ENCODE peak calls at places on chromosomes 3 and 15, in four cellular contexts. One of them, this sample, is unnamed. For H3K4me1, the result is how much of the 10 kb centered on the place peaks cover.

GRCh38 chr3:192054881-192055280 is 593.9 kb downstream of the PYDC2 start:
- DNase-seq in HCT116: no peak
- DNase-seq in cardiac muscle cell: no peak
- DNase-seq in left ventricle myocardium inferior: no peak
- DNase-seq in this sample: no peak

GRCh38 chr3:50068134-50068533 is 20.6 kb upstream of the RBM5 start:
- DNase-seq in cardiac muscle cell: no peak
- DNase-seq in left ventricle myocardium inferior: no peak
- DNase-seq in HCT116: no peak
- DNase-seq in this sample: no peak

GRCh38 chr15:77870195-77871065 is 207.1 kb downstream of the TBC1D2B start:
- DNase-seq in left ventricle myocardium inferior: peak
- DNase-seq in HCT116: peak
- DNase-seq in cardiac muscle cell: peak
- DNase-seq in this sample: peak

GRCh38 chr15:68352401-68353062 is 75.0 kb downstream of the FEM1B start:
- DNase-seq in HCT116: peak
- DNase-seq in left ventricle myocardium inferior: no peak
- DNase-seq in cardiac muscle cell: peak
- DNase-seq in this sample: no peak

GRCh38 chr15:63765338-63765737 is 68.4 kb downstream of the HERC1 start:
- DNase-seq in cardiac muscle cell: no peak
- DNase-seq in left ventricle myocardium inferior: no peak
- DNase-seq in HCT116: no peak
- DNase-seq in this sample: no peak

GRCh38 chr3:16618721-16619120 is 13.5 kb upstream of the DAZL start:
- DNase-seq in HCT116: no peak
- DNase-seq in cardiac muscle cell: peak
- DNase-seq in left ventricle myocardium inferior: no peak
- DNase-seq in this sample: no peak

GRCh38 chr3:15258720-15259119 is 52.7 kb downstream of the CAPN7 start:
- DNase-seq in cardiac muscle cell: no peak
- DNase-seq in HCT116: no peak
- DNase-seq in left ventricle myocardium inferior: no peak
- DNase-seq in this sample: no peak

GRCh38 chr15:74829500-74829899 is 3.1 kb downstream of the CPLX3 start:
- DNase-seq in cardiac muscle cell: no peak
- DNase-seq in HCT116: no peak
- DNase-seq in left ventricle myocardium inferior: no peak
- DNase-seq in this sample: no peak

GRCh38 chr15:59116771-59117170 is 11.8 kb downstream of the CCNB2 start:
- DNase-seq in left ventricle myocardium inferior: no peak
- DNase-seq in cardiac muscle cell: no peak
- DNase-seq in HCT116: no peak
- DNase-seq in this sample: no peak

GRCh38 chr15:28265334-28266019 is 56.5 kb downstream of the HERC2 start:
- DNase-seq in HCT116: no peak
- DNase-seq in left ventricle myocardium inferior: no peak
- DNase-seq in cardiac muscle cell: no peak
- DNase-seq in this sample: no peak

GRCh38 chr3:25468866-25469319 is 40.8 kb downstream of the RARB start:
- DNase-seq in HCT116: no peak
- DNase-seq in left ventricle myocardium inferior: peak
- DNase-seq in cardiac muscle cell: peak
- DNase-seq in this sample: no peak

GRCh38 chr15:69480932-69481331 is 28.3 kb downstream of the RPLP1 start:
- DNase-seq in cardiac muscle cell: no peak
- DNase-seq in left ventricle myocardium inferior: no peak
- DNase-seq in HCT116: no peak
- DNase-seq in this sample: no peak

GRCh38 chr3:37295925-37296324 is 121.5 kb upstream of the LRRFIP2 start:
- DNase-seq in HCT116: no peak
- DNase-seq in cardiac muscle cell: peak
- DNase-seq in left ventricle myocardium inferior: no peak
- DNase-seq in this sample: no peak

GRCh38 chr3:73812054-73812453 is 187.3 kb upstream of the PDZRN3 start:
- DNase-seq in left ventricle myocardium inferior: no peak
- DNase-seq in cardiac muscle cell: no peak
- DNase-seq in HCT116: no peak
- DNase-seq in this sample: no peak

GRCh38 chr15:88849376-88850122 is 45.8 kb downstream of the HAPLN3 start:
- DNase-seq in left ventricle myocardium inferior: no peak
- DNase-seq in cardiac muscle cell: no peak
- DNase-seq in HCT116: no peak
- DNase-seq in this sample: no peak

GRCh38 chr15:47820047-47820779 is 102.9 kb downstream of the SEMA6D start:
- DNase-seq in left ventricle myocardium inferior: no peak
- DNase-seq in cardiac muscle cell: peak
- DNase-seq in HCT116: no peak
- DNase-seq in this sample: no peak

GRCh38 chr3:64988188-64988587 is 300.4 kb upstream of the ADAMTS9 start:
- DNase-seq in HCT116: no peak
- DNase-seq in left ventricle myocardium inferior: no peak
- DNase-seq in cardiac muscle cell: no peak
- DNase-seq in this sample: no peak

GRCh38 chr15:71629761-71630499 is 180.4 kb upstream of the NR2E3 start:
- DNase-seq in left ventricle myocardium inferior: no peak
- DNase-seq in cardiac muscle cell: no peak
- DNase-seq in HCT116: no peak
- DNase-seq in this sample: no peak

GRCh38 chr3:150419076-150419868 is 11.2 kb downstream of the TSC22D2 start:
- DNase-seq in HCT116: no peak
- DNase-seq in left ventricle myocardium inferior: no peak
- DNase-seq in cardiac muscle cell: no peak
- DNase-seq in this sample: no peak
- H3K4me1 ChIP-seq in HCT116: under half
- H3K4me1 ChIP-seq in left ventricle myocardium inferior: half or more
- H3K4me1 ChIP-seq in cardiac muscle cell: under half
- H3K4me1 ChIP-seq in this sample: half or more

DNA sequence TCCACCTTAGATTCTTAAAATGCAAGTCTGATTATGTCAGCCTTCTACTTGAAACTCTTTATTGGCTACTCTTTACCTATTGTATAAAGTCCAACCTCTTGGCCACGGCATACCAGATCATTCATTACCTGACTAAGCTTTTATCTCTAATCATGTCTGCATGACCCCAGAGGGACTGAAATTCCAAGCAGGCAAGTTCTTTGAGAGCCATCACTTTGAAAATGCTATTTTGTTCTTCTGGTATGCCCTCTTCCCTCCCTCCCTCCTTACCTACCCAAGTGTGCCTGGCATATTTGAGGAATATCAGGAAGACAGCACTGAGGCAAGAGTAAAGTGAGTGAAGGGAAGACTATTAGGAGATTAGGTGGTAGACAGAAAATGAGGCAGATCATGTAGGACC is 57.5 kb downstream of the KCNMB2 start:
- DNase-seq in HCT116: no peak
- DNase-seq in left ventricle myocardium inferior: no peak
- DNase-seq in cardiac muscle cell: no peak
- DNase-seq in this sample: no peak
- H3K4me3 ChIP-seq in HCT116: no peak
- H3K4me3 ChIP-seq in left ventricle myocardium inferior: no peak
- H3K4me3 ChIP-seq in cardiac muscle cell: no peak
- H3K4me3 ChIP-seq in this sample: no peak

GRCh38 chr3:134375542-134376384 is 1.5 kb upstream of the AMOTL2 start:
- DNase-seq in HCT116: no peak
- DNase-seq in left ventricle myocardium inferior: no peak
- DNase-seq in cardiac muscle cell: no peak
- DNase-seq in this sample: no peak

GRCh38 chr3:134373942-134374790 is at the start of gene AMOTL2:
- DNase-seq in HCT116: peak
- DNase-seq in left ventricle myocardium inferior: peak
- DNase-seq in cardiac muscle cell: peak
- DNase-seq in this sample: peak

GRCh38 chr3:134373278-134373941 is 837 bp downstream of the AMOTL2 start:
- DNase-seq in cardiac muscle cell: peak
- DNase-seq in left ventricle myocardium inferior: peak
- DNase-seq in HCT116: no peak
- DNase-seq in this sample: peak

GRCh38 chr3:134376385-134376765 is 2.1 kb upstream of the AMOTL2 start:
- DNase-seq in left ventricle myocardium inferior: no peak
- DNase-seq in HCT116: no peak
- DNase-seq in cardiac muscle cell: no peak
- DNase-seq in this sample: peak

GRCh38 chr3:134374791-134375541 is 719 bp upstream of the AMOTL2 start:
- DNase-seq in left ventricle myocardium inferior: peak
- DNase-seq in HCT116: no peak
- DNase-seq in cardiac muscle cell: no peak
- DNase-seq in this sample: peak
- H3K4me1 ChIP-seq in left ventricle myocardium inferior: half or more
- H3K4me1 ChIP-seq in HCT116: under half
- H3K4me1 ChIP-seq in cardiac muscle cell: under half
- H3K4me1 ChIP-seq in this sample: half or more

DNA sequence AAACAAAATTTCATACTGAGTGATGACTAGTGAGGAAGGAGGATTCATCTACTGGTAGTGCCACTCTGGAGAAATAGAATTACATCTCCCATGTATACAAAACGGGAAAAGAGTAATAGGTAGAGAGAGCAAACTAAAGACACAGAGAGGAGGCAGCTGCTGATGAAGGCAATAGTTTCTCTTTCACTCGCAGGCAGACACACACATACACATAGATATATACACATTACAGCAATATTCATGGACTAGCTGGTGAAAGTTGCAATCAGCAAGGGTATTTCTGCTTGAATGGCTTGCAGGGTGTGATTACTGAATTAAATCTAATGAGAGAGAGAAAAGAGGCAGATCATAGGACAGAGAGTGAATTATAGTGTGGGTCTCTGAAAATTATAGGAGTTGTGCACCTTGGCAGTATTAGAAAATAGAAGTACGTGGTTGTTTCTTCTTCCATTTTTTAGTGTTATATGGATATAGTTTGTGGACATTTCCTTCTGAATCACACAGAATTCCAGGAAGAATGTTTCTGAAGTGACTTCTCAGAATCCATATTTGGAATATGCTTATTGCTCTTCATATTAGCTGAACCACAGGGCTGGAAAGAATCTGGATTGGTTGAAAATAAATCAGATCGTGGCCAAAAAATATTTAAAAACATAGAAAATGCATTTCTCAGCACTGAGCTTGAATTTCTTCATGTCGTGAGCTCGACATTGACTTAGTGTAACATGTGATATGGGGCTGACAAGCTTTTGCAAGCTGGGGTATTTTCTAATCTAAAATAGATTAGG is 991.2 kb downstream of the TUSC7 start:
- DNase-seq in HCT116: no peak
- DNase-seq in left ventricle myocardium inferior: no peak
- DNase-seq in cardiac muscle cell: no peak
- DNase-seq in this sample: no peak
- H3K4me3 ChIP-seq in HCT116: no peak
- H3K4me3 ChIP-seq in left ventricle myocardium inferior: no peak
- H3K4me3 ChIP-seq in cardiac muscle cell: no peak
- H3K4me3 ChIP-seq in this sample: no peak

DNA sequence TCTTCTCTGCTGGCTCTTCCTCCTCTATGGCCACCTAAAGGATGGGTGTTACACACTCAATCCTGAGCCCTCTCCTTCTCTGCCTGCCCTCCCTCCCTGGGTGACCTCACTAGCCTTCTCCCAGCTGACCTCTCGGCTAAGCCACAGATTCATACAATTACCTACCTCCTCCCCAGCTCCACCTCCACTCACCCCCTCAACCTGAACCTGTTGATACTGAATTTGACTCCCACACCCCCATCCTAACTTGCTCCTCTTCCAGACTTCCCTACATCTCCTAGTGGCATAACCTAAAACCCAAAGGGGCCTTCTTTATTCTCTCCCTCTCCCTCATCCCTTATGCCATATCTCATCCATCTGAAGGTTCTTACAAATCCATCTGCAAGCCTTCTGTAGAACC is 17.1 kb downstream of the HOMER2 start:
- DNase-seq in left ventricle myocardium inferior: no peak
- DNase-seq in HCT116: no peak
- DNase-seq in cardiac muscle cell: no peak
- DNase-seq in this sample: no peak
- H3K4me1 ChIP-seq in left ventricle myocardium inferior: under half
- H3K4me1 ChIP-seq in HCT116: under half
- H3K4me1 ChIP-seq in cardiac muscle cell: under half
- H3K4me1 ChIP-seq in this sample: under half

GRCh38 chr3:119690043-119690656 is 12.7 kb upstream of the CFAP91 start:
- DNase-seq in HCT116: no peak
- DNase-seq in left ventricle myocardium inferior: no peak
- DNase-seq in cardiac muscle cell: peak
- DNase-seq in this sample: no peak
- H3K4me3 ChIP-seq in HCT116: no peak
- H3K4me3 ChIP-seq in left ventricle myocardium inferior: no peak
- H3K4me3 ChIP-seq in cardiac muscle cell: no peak
- H3K4me3 ChIP-seq in this sample: no peak

This sample was measured in lower lobe of right lung.